ENCODE peak calls at places on chromosomes 1 and 21, in eight cellular contexts. L is colonic mucosa, K is HCT116, Z is fibroblast of lung, I is H9, A is neuronal stem cell, M is adipocyte, H is neural progenitor cell. R is an unnamed sample.

GRCh38 chr21:34085129-34085528 is 11.8 kb downstream of the MRPS6 start:
- DNase-seq in L (no peak), K (no peak), Z (no peak), I (no peak), A (no peak), M (no peak), H (peak), R (no peak)

GRCh38 chr1:112904071-112904830 is 51.7 kb downstream of the SLC16A1 start:
- DNase-seq in L (no peak), K (peak), Z (peak), I (no peak), A (no peak), M (peak), H (no peak), R (peak)

GRCh38 chr1:115507256-115507589 is 134.5 kb upstream of the VANGL1 start:
- DNase-seq in L (no peak), K (peak), Z (peak), I (peak), A (peak), M (peak), H (peak), R (peak)

GRCh38 chr1:22572778-22573177 is 9.5 kb downstream of the EPHA8 start:
- DNase-seq in L (no peak), K (no peak), Z (no peak), I (no peak), A (no peak), M (no peak), H (no peak), R (no peak)

GRCh38 chr1:162703708-162704107 is 71.4 kb downstream of the DDR2 start:
- DNase-seq in L (no peak), K (no peak), Z (no peak), I (no peak), A (no peak), M (no peak), H (no peak), R (no peak)

GRCh38 chr1:29991025-29991424 is 732.4 kb downstream of the MATN1 start:
- DNase-seq in L (peak), K (no peak), Z (no peak), I (peak), A (no peak), M (no peak), H (peak), R (no peak)

GRCh38 chr1:114758251-114758832 is 558 bp upstream of the CSDE1 start:
- DNase-seq in L (no peak), K (no peak), Z (no peak), I (no peak), A (no peak), M (no peak), H (no peak), R (peak)

GRCh38 chr1:45721207-45721606 is 29.2 kb downstream of the IPP start:
- DNase-seq in L (no peak), K (no peak), Z (peak), I (no peak), A (no peak), M (peak), H (no peak), R (peak)

GRCh38 chr1:49163041-49163440 is 386.4 kb upstream of the BEND5 start:
- DNase-seq in L (no peak), K (no peak), Z (no peak), I (no peak), A (no peak), M (no peak), H (no peak), R (peak)

GRCh38 chr1:203120325-203121138 is 7.0 kb upstream of the ADORA1 start:
- DNase-seq in L (no peak), K (no peak), Z (no peak), I (peak), A (no peak), M (no peak), H (no peak), R (no peak)

GRCh38 chr1:203116048-203116810 is 11.3 kb upstream of the ADORA1 start:
- DNase-seq in L (no peak), K (no peak), Z (no peak), I (no peak), A (no peak), M (no peak), H (no peak), R (no peak)

GRCh38 chr1:203121186-203122015 is 6.1 kb upstream of the ADORA1 start:
- DNase-seq in L (no peak), K (no peak), Z (no peak), I (peak), A (no peak), M (no peak), H (no peak), R (no peak)

GRCh38 chr1:203114202-203114601 is 13.3 kb upstream of the ADORA1 start:
- DNase-seq in L (no peak), K (no peak), Z (no peak), I (no peak), A (no peak), M (no peak), H (no peak), R (no peak)

GRCh38 chr1:203117611-203118575 is 9.6 kb upstream of the ADORA1 start:
- DNase-seq in L (peak), K (peak), Z (peak), I (peak), A (peak), M (peak), H (peak), R (peak)
- H3K9ac ChIP-seq in L (peak), K (no peak), Z (no peak), I (no peak), A (no peak), M (no peak), H (no peak), R (no peak)

DNA sequence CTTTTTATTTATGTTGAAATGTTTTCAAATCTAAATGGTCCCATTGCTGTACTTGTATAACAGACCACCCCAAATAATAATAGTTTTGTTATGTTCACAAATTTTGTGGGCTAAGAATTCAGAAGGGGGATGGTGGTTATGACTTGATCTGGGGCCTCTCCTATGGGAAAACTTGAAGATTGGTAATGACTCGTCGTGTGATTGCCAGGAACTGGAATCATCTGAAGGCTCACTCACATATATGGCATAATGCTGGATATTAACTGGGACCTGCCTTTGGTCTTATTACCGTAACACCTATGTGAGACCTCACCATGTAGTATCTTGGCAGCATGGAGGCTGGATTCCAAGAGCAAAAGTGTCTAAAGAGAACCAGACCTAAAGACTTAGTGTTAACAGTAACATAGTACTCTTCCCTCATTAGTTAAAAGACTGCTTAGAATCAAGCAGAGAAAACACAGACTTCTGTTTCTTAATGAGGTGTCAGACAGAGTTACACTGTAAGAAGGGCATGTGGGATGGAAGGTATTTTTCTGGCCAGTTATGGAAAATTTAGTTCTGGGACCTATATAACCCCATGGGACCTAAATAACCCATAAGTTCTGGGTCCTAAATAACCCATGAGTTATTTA is 11.9 kb downstream of the LYPLAL1 start:
- DNase-seq in L (no peak), K (no peak), Z (no peak), I (no peak), A (no peak), M (no peak), H (no peak), R (no peak)
- H3K9ac ChIP-seq in L (no peak), K (no peak), Z (no peak), I (no peak), A (no peak), M (no peak), H (no peak), R (no peak)

GRCh38 chr1:33164120-33164519 is 17.7 kb downstream of the TRIM62 start:
- DNase-seq in L (no peak), K (no peak), Z (no peak), I (no peak), A (no peak), M (peak), H (no peak), R (no peak)
- H3K9ac ChIP-seq in L (no peak), K (no peak), Z (no peak), I (no peak), A (no peak), M (no peak), H (no peak), R (no peak)

GRCh38 chr1:183291216-183291762 is 105.2 kb downstream of the LAMC2 start:
- DNase-seq in L (no peak), K (no peak), Z (no peak), I (no peak), A (no peak), M (no peak), H (no peak), R (peak)
- H3K9ac ChIP-seq in L (no peak), K (no peak), Z (no peak), I (no peak), A (no peak), M (peak), H (no peak), R (peak)

DNA sequence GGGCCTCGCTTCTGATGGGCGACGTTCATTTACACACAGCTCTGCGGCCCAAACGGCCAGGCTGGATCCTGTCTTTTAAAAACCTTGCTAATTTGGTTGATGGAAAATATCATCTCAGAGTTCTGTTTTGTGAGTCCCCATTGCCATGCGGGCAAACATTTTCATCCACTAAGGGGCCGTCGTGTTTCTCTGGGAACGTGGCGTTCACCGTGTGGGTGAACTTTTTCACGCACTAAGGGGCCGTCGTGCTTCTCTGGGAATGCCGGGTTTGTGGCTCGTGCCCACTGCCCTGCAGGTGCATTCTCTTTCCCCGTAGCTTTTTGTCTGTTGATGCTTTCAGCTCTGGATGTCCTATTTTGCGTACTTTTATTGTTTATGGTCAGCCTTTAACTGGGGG is 6.8 kb downstream of the COL18A1 start:
- DNase-seq in L (no peak), K (no peak), Z (no peak), I (no peak), A (no peak), M (no peak), H (no peak), R (no peak)
- H3K9ac ChIP-seq in L (no peak), K (no peak), Z (no peak), I (no peak), A (no peak), M (no peak), H (no peak), R (no peak)

DNA sequence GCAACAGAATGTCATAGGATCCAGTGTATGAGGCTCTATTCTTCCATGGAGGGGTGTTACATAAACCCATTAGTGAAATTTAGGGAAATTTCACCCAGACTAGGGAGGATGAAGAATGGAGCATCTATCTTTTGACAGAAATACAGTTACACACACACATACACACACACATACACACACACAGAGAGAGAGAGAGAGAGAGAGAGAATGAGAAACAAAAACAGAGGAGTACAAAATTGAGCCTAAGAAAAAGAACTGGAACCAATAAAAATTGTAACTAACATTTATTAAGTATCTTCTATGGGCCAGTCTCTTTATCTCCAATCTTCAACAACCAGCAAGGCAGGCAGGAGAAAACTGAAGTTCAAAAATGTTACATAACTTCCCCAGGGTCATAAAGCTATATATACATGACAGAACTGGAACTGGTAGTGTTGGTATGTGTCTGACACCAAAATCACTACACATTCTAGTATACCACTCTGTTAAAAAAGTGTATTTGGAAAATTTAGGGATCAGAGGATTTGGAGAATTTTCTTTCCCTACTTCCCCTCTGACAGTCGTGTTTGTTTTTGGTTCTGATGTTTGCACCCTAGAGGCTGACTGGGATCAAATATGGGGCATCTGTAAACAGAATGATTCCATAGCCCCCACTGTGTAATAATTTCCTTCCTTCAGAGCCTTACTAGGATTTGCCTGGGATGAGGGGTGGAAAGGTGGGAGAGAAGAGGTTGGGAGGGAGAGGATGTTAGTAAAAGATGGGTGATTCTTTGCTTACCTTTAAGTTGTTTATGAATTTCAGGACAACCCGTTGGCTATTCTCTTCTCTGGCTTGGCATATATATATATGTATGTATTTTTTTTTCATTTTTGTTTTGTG is 1.0 kb upstream of the ZFYVE9 start:
- DNase-seq in L (no peak), K (no peak), Z (peak), I (no peak), A (no peak), M (peak), H (no peak), R (no peak)
- H3K9ac ChIP-seq in L (no peak), K (peak), Z (no peak), I (no peak), A (no peak), M (peak), H (no peak), R (peak)

R was measured in astrocyte.